ENCODE peak calls at places on chromosomes 7 and 10, in eight cellular contexts. G is ovary, L is A549, X is pancreas, K is cardiac muscle cell, P is transverse colon, J is Panc1, E is fibroblast of lung. V is an unnamed sample.

GRCh38 chr10:95742962-95743535 is 12.9 kb upstream of the ENTPD1 start:
- DNase-seq in G (no peak), L (no peak), X (no peak), K (no peak), P (no peak), J (no peak), E (no peak), V (no peak)

GRCh38 chr10:60827791-60828488 is 49.7 kb downstream of the CDK1 start:
- DNase-seq in G (no peak), L (no peak), X (no peak), K (peak; percentile 92), P (no peak), J (no peak), E (no peak), V (no peak)

GRCh38 chr10:99329891-99330674 is 927 bp downstream of the CNNM1 start:
- DNase-seq in G (peak; percentile 34), L (no peak), X (peak; percentile 79), K (peak; percentile 27), P (no peak), J (no peak), E (peak; percentile 17), V (peak; percentile 52)

GRCh38 chr10:80454526-80455460 is 683 bp downstream of the TSPAN14 start:
- DNase-seq in G (peak; percentile 62), L (no peak), X (peak; percentile 81), K (no peak), P (peak; percentile 86), J (no peak), E (peak; percentile 35), V (peak; percentile 67)

GRCh38 chr7:143214789-143215679 is 6.8 kb upstream of the TAS2R40 start:
- DNase-seq in G (peak; percentile 29), L (peak; percentile 82), X (no peak), K (peak; percentile 90), P (peak; percentile 64), J (peak; percentile 89), E (peak; percentile 88), V (peak; percentile 90)

GRCh38 chr10:5565671-5566581 is 41.2 kb downstream of the CALML3 start:
- DNase-seq in G (peak; percentile 5), L (no peak), X (peak; percentile 39), K (peak; percentile 15), P (peak; percentile 5), J (no peak), E (no peak), V (no peak)

GRCh38 chr7:47036909-47037308 is 545.0 kb downstream of the TNS3 start:
- DNase-seq in G (no peak), L (no peak), X (no peak), K (no peak), P (no peak), J (no peak), E (no peak), V (no peak)

GRCh38 chr10:119263966-119264621 is 56.7 kb downstream of the GRK5 start:
- DNase-seq in G (no peak), L (no peak), X (no peak), K (peak; percentile 28), P (no peak), J (no peak), E (peak; percentile 53), V (no peak)

GRCh38 chr10:47277352-47278151 is 22.4 kb upstream of the GDF10 start:
- DNase-seq in G (no peak), L (no peak), X (no peak), K (no peak), P (no peak), J (no peak), E (no peak), V (no peak)

GRCh38 chr10:20492447-20492846 is 404.7 kb downstream of the NEBL start:
- DNase-seq in G (no peak), L (peak; percentile 1), X (no peak), K (no peak), P (no peak), J (no peak), E (peak; percentile 12), V (peak; percentile 33)

DNA sequence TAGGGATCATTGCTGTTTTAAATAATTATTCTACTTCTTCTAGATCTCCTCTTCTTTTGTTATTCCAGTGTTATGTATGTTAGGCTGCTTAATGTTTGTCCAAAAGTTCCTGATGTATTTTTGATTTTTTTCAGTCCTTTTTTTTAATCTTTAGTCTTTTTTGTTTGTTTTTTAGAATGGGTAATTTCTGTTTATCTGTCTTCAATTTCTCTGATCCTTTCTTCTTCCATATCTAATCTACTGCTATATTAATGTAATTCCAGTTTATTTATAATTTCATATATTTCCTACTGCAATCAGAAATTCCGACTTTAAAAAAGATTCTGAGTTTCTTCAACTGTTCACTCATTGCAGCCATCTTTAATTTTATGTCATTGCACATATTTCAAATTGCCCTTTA is 452.8 kb upstream of the POT1 start:
- DNase-seq in G (no peak), L (no peak), X (no peak), K (no peak), P (no peak), J (no peak), E (no peak), V (no peak)
- H3K9me3 ChIP-seq in G (no peaks in the 10 kb centered on the region), L (no peaks in the 10 kb centered on the region), X (no peaks in the 10 kb centered on the region), K (no peaks in the 10 kb centered on the region), P (no peaks in the 10 kb centered on the region), J (no peaks in the 10 kb centered on the region), E (no peaks in the 10 kb centered on the region), V (no peaks in the 10 kb centered on the region)

GRCh38 chr10:126357169-126357568 is 31.1 kb downstream of the ADAM12 start:
- DNase-seq in G (no peak), L (no peak), X (no peak), K (no peak), P (no peak), J (no peak), E (no peak), V (no peak)
- H3K9me3 ChIP-seq in G (no peaks in the 10 kb centered on the region), L (peaks cover 18% of the 10 kb centered on the region), X (no peaks in the 10 kb centered on the region), K (no peaks in the 10 kb centered on the region), P (peaks cover 17% of the 10 kb centered on the region), J (peaks cover 15% of the 10 kb centered on the region), E (no peaks in the 10 kb centered on the region), V (no peaks in the 10 kb centered on the region)

GRCh38 chr10:133489816-133490588 is 36.3 kb downstream of the SCART1 start:
- DNase-seq in G (no peak), L (no peak), X (no peak), K (no peak), P (no peak), J (no peak), E (no peak), V (no peak)
- H3K9me3 ChIP-seq in G (no peaks in the 10 kb centered on the region), L (peaks cover 12% of the 10 kb centered on the region), X (no peaks in the 10 kb centered on the region), K (no peaks in the 10 kb centered on the region), P (peaks cover 16% of the 10 kb centered on the region), J (peaks cover 6% of the 10 kb centered on the region), E (no peaks in the 10 kb centered on the region), V (peaks cover 10% of the 10 kb centered on the region)

GRCh38 chr7:147708871-147709270 is 881.7 kb upstream of the C7orf33 start:
- DNase-seq in G (no peak), L (no peak), X (no peak), K (no peak), P (no peak), J (no peak), E (no peak), V (no peak)
- H3K9me3 ChIP-seq in G (no peaks in the 10 kb centered on the region), L (peaks cover 6% of the 10 kb centered on the region), X (no peaks in the 10 kb centered on the region), K (no peaks in the 10 kb centered on the region), P (no peaks in the 10 kb centered on the region), J (peaks cover 8% of the 10 kb centered on the region), E (no peaks in the 10 kb centered on the region), V (no peaks in the 10 kb centered on the region)

DNA sequence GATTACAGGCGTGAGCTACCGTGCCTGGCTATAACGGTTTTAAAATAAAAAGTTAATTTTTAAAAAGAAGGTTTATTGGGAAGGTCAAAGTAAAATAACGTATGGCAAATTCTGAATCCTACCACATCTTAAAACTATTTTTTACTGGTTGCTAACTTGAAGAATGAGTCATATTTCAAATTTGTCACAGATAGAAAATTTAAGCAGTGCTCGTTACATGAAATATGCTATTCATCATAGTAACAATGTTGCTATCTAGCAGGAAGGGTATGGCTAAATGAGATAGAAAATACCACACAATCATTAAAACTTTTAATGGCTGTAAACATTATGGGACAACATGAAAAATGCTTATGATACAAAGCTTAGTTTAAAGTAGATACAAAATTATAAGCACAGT is 500.5 kb downstream of the PHTF2 start:
- DNase-seq in G (no peak), L (no peak), X (no peak), K (no peak), P (no peak), J (no peak), E (no peak), V (no peak)
- H3K9me3 ChIP-seq in G (no peaks in the 10 kb centered on the region), L (no peaks in the 10 kb centered on the region), X (no peaks in the 10 kb centered on the region), K (no peaks in the 10 kb centered on the region), P (no peaks in the 10 kb centered on the region), J (no peaks in the 10 kb centered on the region), E (no peaks in the 10 kb centered on the region), V (no peaks in the 10 kb centered on the region)

DNA sequence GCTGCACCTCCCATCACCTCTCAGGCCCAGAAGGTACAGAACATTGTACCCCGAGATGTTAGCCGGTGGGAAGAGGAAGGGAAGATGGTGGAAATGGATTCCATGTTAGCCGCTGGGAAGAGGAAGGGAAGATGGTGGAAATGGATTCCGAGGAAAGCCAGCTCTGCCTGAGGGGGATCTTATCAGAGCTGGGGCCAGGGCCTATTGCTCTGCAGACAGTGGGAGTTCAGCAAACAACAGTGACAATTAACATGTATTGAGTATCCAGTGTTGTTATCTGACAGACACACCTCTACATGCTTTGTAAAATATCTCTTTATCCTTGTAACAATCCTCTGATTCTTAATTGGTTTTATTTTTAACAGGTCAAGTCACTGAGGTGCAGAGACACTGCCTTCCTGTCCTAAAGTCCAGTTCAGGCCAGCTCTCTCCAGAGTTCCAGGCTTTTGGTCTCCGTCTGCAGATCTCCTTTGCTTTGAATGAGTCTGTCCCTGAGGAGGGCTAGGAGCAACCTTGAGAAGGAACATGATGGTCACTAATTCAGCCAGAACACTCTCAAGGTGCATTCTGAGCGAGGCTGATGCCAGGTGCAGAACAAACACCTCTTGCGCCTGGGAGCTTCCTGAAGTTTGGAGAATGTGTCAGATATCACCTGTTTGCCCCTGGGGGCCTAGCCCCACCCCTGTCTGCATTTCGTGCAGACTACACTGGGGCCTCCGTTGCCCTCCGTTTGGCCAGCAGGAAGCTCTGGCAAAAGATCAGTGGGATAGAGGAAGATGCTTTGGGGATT is 82.4 kb upstream of the PODXL start:
- DNase-seq in G (no peak), L (no peak), X (no peak), K (no peak), P (no peak), J (no peak), E (no peak), V (no peak)
- H3K9me3 ChIP-seq in G (no peaks in the 10 kb centered on the region), L (no peaks in the 10 kb centered on the region), X (no peaks in the 10 kb centered on the region), K (no peaks in the 10 kb centered on the region), P (no peaks in the 10 kb centered on the region), J (no peaks in the 10 kb centered on the region), E (no peaks in the 10 kb centered on the region), V (no peaks in the 10 kb centered on the region)

GRCh38 chr10:113648478-113648877 is 15.4 kb downstream of the NRAP start:
- DNase-seq in G (no peak), L (no peak), X (no peak), K (no peak), P (no peak), J (no peak), E (peak; percentile 2), V (no peak)
- H3K9me3 ChIP-seq in G (no peaks in the 10 kb centered on the region), L (no peaks in the 10 kb centered on the region), X (no peaks in the 10 kb centered on the region), K (no peaks in the 10 kb centered on the region), P (no peaks in the 10 kb centered on the region), J (no peaks in the 10 kb centered on the region), E (no peaks in the 10 kb centered on the region), V (no peaks in the 10 kb centered on the region)

V was measured in hepatocyte.